ENCODE peak calls at places on chromosomes 11 and 22, in five cellular contexts. Q is adipocyte, H is non-pigmented ciliary epithelial cell, E is substantia nigra, R is NCI-H526 treated with DMSO at 0.1 percent for 48 hours. O is an unnamed sample.

GRCh38 chr22:27317961-27318360 is 483.6 kb downstream of the MN1 start:
- DNase-seq in Q (no peak), H (no peak), E (no peak), R (no peak), O (no peak)

GRCh38 chr11:12280838-12281565 is 96.4 kb upstream of the PARVA start:
- DNase-seq in Q (no peak), H (no peak), E (no peak), R (no peak), O (no peak)

GRCh38 chr11:2920343-2920742 is 8.9 kb downstream of the PHLDA2 start:
- DNase-seq in Q (no peak), H (no peak), E (no peak), R (no peak), O (no peak)

GRCh38 chr11:128719556-128719824 is 25.6 kb downstream of the FLI1 start:
- DNase-seq in Q (no peak), H (no peak), E (no peak), R (no peak), O (no peak)

GRCh38 chr22:48188211-48188845 is 1425.9 kb downstream of the TBC1D22A start:
- DNase-seq in Q (no peak), H (no peak), E (no peak), R (no peak), O (no peak)

GRCh38 chr11:122668562-122669090 is 13.1 kb downstream of the UBASH3B start:
- DNase-seq in Q (peak), H (peak), E (no peak), R (no peak), O (peak)

GRCh38 chr11:48095779-48096470 is 115.6 kb downstream of the PTPRJ start:
- DNase-seq in Q (no peak), H (no peak), E (no peak), R (no peak), O (no peak)

GRCh38 chr11:3906166-3906565 is 50.7 kb downstream of the STIM1 start:
- DNase-seq in Q (no peak), H (no peak), E (no peak), R (no peak), O (no peak)

GRCh38 chr22:17381237-17381913 is 12.1 kb downstream of the CECR2 start:
- DNase-seq in Q (no peak), H (no peak), E (no peak), R (no peak), O (no peak)

GRCh38 chr11:120929664-120930154 is 94.2 kb upstream of the TBCEL start:
- DNase-seq in Q (peak), H (no peak), E (no peak), R (peak), O (no peak)

GRCh38 chr11:124475265-124475664 is 29.8 kb upstream of the OR8B8 start:
- DNase-seq in Q (no peak), H (no peak), E (no peak), R (no peak), O (no peak)

GRCh38 chr11:34805937-34806336 is 110.2 kb downstream of the APIP start:
- DNase-seq in Q (no peak), H (no peak), E (no peak), R (no peak), O (no peak)

GRCh38 chr22:25898707-25899365 is 156.8 kb downstream of the MYO18B start:
- DNase-seq in Q (no peak), H (no peak), E (no peak), R (no peak), O (no peak)

GRCh38 chr22:37309221-37310074 is 27.1 kb downstream of the CYTH4 start:
- DNase-seq in Q (no peak), H (no peak), E (no peak), R (no peak), O (no peak)

GRCh38 chr22:27220349-27220748 is 563.0 kb downstream of the MIAT start:
- DNase-seq in Q (peak), H (peak), E (no peak), R (no peak), O (peak)

GRCh38 chr11:33479216-33479615 is 221.4 kb downstream of the C11orf91 start:
- DNase-seq in Q (no peak), H (no peak), E (no peak), R (no peak), O (no peak)

GRCh38 chr11:117445097-117445658 is 117.5 kb downstream of the CEP164 start:
- DNase-seq in Q (no peak), H (no peak), E (no peak), R (no peak), O (no peak)

GRCh38 chr11:122354029-122354697 is 238.1 kb upstream of the BLID start:
- DNase-seq in Q (no peak), H (no peak), E (no peak), R (no peak), O (no peak)